ENCODE peak calls at places on chromosomes 3 and 15, in five cellular contexts. M is amygdala, K is EH, R is lower leg skin, F is hypothalamus. H is an unnamed sample.

GRCh38 chr3:184058029-184058428 is 5.2 kb downstream of the HTR3C start:
- DNase-seq in M (no peak), K (peak), R (no peak), F (no peak), H (no peak)

GRCh38 chr3:16060358-16060852 is 114.1 kb upstream of the GALNT15 start:
- DNase-seq in M (no peak), K (peak), R (peak), F (no peak), H (peak)

GRCh38 chr15:98530570-98530969 is 117.8 kb upstream of the IGF1R start:
- DNase-seq in M (no peak), K (no peak), R (no peak), F (no peak), H (no peak)

GRCh38 chr3:64924961-64925360 is 237.2 kb upstream of the ADAMTS9 start:
- DNase-seq in M (no peak), K (no peak), R (no peak), F (no peak), H (no peak)

GRCh38 chr3:13950042-13950441 is 70.2 kb upstream of the WNT7A start:
- DNase-seq in M (no peak), K (no peak), R (no peak), F (no peak), H (no peak)

GRCh38 chr15:35173444-35174118 is 88.5 kb upstream of the NANOGP8 start:
- DNase-seq in M (no peak), K (peak), R (no peak), F (no peak), H (no peak)

GRCh38 chr3:45884368-45885201 is 1.8 kb upstream of the CCR9 start:
- DNase-seq in M (no peak), K (no peak), R (no peak), F (no peak), H (no peak)

GRCh38 chr15:71104636-71105035 is 10.6 kb upstream of the THSD4 start:
- DNase-seq in M (no peak), K (no peak), R (no peak), F (no peak), H (no peak)

GRCh38 chr3:64224826-64225606 is at the start of gene PRICKLE2:
- DNase-seq in M (no peak), K (peak), R (peak), F (peak), H (peak)

GRCh38 chr15:67096536-67097294 is 31.3 kb downstream of the SMAD3 start:
- DNase-seq in M (no peak), K (peak), R (no peak), F (no peak), H (no peak)

GRCh38 chr3:117130222-117130621 is 420.6 kb downstream of the TUSC7 start:
- DNase-seq in M (no peak), K (no peak), R (no peak), F (no peak), H (no peak)

GRCh38 chr3:72340476-72341379 is 507.5 kb downstream of the SHQ1 start:
- DNase-seq in M (no peak), K (no peak), R (peak), F (no peak), H (no peak)

GRCh38 chr3:7669641-7670040 is 808.7 kb downstream of the GRM7 start:
- DNase-seq in M (no peak), K (no peak), R (no peak), F (no peak), H (no peak)

GRCh38 chr3:110814170-110815007 is 257.2 kb upstream of the NECTIN3 start:
- DNase-seq in M (no peak), K (peak), R (no peak), F (no peak), H (no peak)

GRCh38 chr15:92714071-92714456 is 58.5 kb upstream of the FAM174B start:
- DNase-seq in M (no peak), K (peak), R (peak), F (no peak), H (no peak)

GRCh38 chr3:197522881-197523342 is 32.9 kb downstream of the BDH1 start:
- DNase-seq in M (no peak), K (peak), R (no peak), F (no peak), H (no peak)

GRCh38 chr3:65030847-65031463 is 343.2 kb upstream of the ADAMTS9 start:
- DNase-seq in M (no peak), K (peak), R (no peak), F (no peak), H (no peak)

GRCh38 chr3:141739731-141740130 is 1.6 kb downstream of the RNF7 start:
- DNase-seq in M (no peak), K (no peak), R (no peak), F (no peak), H (no peak)